ENCODE peak calls at places on chromosomes 2 and 18, in six cellular contexts. E is HepG2, J is HCT116, F is lower lobe of right lung, K is heart right ventricle, Q is suprapubic skin. Z is an unnamed sample.

GRCh38 chr2:155708052-155708451 is 624.5 kb downstream of the NR4A2 start:
- DNase-seq in E (no peak), J (peak; percentile 3), F (no peak), K (no peak), Q (no peak), Z (no peak)

GRCh38 chr2:59182249-59182648 is 941.1 kb upstream of the FANCL start:
- DNase-seq in E (peak; percentile 22), J (no peak), F (no peak), K (no peak), Q (no peak), Z (no peak)

GRCh38 chr2:105570757-105571156 is 171.9 kb upstream of the FHL2 start:
- DNase-seq in E (no peak), J (no peak), F (no peak), K (no peak), Q (peak; percentile 8), Z (no peak)

GRCh38 chr18:37889963-37890362 is 324.4 kb upstream of the CELF4 start:
- DNase-seq in E (no peak), J (no peak), F (no peak), K (no peak), Q (no peak), Z (no peak)

GRCh38 chr2:46146866-46147502 is 150.2 kb upstream of the EPAS1 start:
- DNase-seq in E (no peak), J (no peak), F (no peak), K (no peak), Q (peak; percentile 11), Z (no peak)

GRCh38 chr2:189521686-189522434 is 58.7 kb downstream of the SLC40A1 start:
- DNase-seq in E (peak; percentile 75), J (no peak), F (no peak), K (no peak), Q (no peak), Z (no peak)

GRCh38 chr18:77702686-77703085 is 453.0 kb downstream of the GALR1 start:
- DNase-seq in E (peak; percentile 10), J (no peak), F (no peak), K (no peak), Q (no peak), Z (no peak)

GRCh38 chr2:224312741-224313140 is 89.2 kb downstream of the FAM124B start:
- DNase-seq in E (no peak), J (no peak), F (no peak), K (no peak), Q (no peak), Z (no peak)

GRCh38 chr2:120803764-120804335 is 68.2 kb downstream of the GLI2 start:
- DNase-seq in E (no peak), J (no peak), F (no peak), K (no peak), Q (no peak), Z (no peak)

GRCh38 chr2:75679556-75679955 is 31.2 kb downstream of the GCFC2 start:
- DNase-seq in E (no peak), J (no peak), F (no peak), K (no peak), Q (no peak), Z (no peak)

GRCh38 chr18:47964086-47964485 is 33.6 kb upstream of the SMAD2 start:
- DNase-seq in E (no peak), J (no peak), F (no peak), K (no peak), Q (no peak), Z (no peak)

GRCh38 chr2:134917958-134918517 is 584 bp upstream of the CCNT2 start:
- DNase-seq in E (no peak), J (no peak), F (no peak), K (no peak), Q (no peak), Z (no peak)

GRCh38 chr2:30149513-30149912 is 2.7 kb downstream of the YPEL5 start:
- DNase-seq in E (peak; percentile 59), J (no peak), F (no peak), K (no peak), Q (no peak), Z (no peak)

GRCh38 chr2:59888015-59888414 is 665.4 kb downstream of the BCL11A start:
- DNase-seq in E (no peak), J (no peak), F (no peak), K (no peak), Q (no peak), Z (no peak)

GRCh38 chr18:42187611-42188378 is 232.8 kb downstream of the PIK3C3 start:
- DNase-seq in E (no peak), J (no peak), F (no peak), K (no peak), Q (no peak), Z (no peak)

DNA sequence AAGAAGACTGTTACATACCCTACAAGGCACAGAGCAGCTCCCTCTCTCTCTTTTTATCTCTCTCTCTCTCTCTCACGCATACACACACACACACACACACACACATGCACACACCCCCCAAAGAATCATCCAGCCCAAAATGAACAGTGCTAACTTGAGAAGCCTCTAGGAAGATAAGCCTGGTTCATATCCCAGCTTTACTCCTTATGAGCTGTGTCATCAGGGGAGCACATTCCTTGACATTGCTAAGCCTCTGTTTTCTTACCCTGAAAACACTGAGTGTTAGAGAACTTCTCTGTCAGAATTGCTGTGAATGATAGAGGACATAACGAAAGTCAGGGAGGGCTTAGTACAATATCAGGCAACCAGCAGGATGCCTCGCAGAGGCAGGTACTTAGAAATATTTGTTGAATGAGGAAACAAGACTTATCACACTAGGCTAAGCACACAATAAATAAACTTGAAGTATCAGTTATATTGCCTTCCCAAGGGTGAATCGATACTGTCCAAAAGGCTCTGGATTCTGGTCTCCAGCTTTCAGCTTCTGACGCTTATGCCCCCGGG is 725.6 kb upstream of the ID2 start:
- DNase-seq in E (no peak), J (no peak), F (no peak), K (no peak), Q (no peak), Z (no peak)
- H3K9me3 ChIP-seq in E (no peaks in the 10 kb centered on the region), J (no peaks in the 10 kb centered on the region), F (no peaks in the 10 kb centered on the region), K (no peaks in the 10 kb centered on the region), Q (no peaks in the 10 kb centered on the region), Z (no peaks in the 10 kb centered on the region)

DNA sequence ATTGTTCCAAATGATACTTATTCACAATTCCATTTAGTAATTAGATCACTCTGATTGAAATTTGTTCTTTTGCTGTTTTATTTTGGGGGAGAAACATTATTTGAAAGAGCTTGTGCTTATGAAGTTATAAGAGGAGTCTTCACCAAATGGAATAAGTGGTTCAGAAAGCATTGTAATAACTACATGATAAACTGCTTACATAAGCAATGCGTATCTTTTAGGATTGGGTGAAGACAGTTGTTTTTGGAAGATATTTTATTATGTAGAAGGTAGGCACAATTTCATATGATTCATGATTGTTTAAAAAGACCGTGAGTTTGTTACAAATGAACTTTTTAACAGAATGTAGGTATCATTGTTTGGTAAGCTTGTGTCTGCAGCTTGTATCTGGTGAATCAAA is 14.5 kb downstream of the ZNF638 start:
- DNase-seq in E (no peak), J (no peak), F (no peak), K (no peak), Q (no peak), Z (no peak)
- H3K36me3 ChIP-seq in E (peaks cover 13% of the 10 kb centered on the region), J (peaks cover 15% of the 10 kb centered on the region), F (peaks cover 28% of the 10 kb centered on the region), K (peaks cover 27% of the 10 kb centered on the region), Q (peaks cover 22% of the 10 kb centered on the region), Z (peaks cover 19% of the 10 kb centered on the region)

GRCh38 chr18:32891797-32892196 is 119.0 kb upstream of the KLHL14 start:
- DNase-seq in E (peak; percentile 11), J (no peak), F (no peak), K (no peak), Q (no peak), Z (no peak)
- TF ChIP-seq CTCF in E (peak; percentile 52), J (no peak), F (no peak), K (no peak), Q (no peak), Z (no peak)

DNA sequence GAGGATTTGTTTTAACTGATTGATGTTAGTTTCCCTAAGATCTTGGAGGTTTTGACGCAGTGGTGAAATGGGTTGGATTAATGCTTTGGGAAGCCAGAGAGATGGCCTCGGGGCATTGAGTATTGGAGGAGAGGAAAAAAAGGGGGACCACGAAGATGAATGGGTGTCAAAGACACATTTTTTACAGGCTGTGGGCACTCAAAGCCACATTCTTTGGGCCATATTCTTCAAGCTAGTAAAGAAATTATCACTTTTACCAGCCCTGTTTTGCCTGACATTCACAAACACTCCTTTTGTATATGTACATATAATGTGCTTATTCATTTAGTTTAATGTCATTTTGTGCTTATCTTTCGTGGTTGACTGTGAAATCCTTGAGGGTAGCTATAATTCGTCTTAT is 146.2 kb downstream of the ARL6IP6 start:
- DNase-seq in E (no peak), J (no peak), F (no peak), K (no peak), Q (no peak), Z (no peak)
- H3K9me3 ChIP-seq in E (peaks cover 37% of the 10 kb centered on the region), J (no peaks in the 10 kb centered on the region), F (no peaks in the 10 kb centered on the region), K (no peaks in the 10 kb centered on the region), Q (no peaks in the 10 kb centered on the region), Z (no peaks in the 10 kb centered on the region)

DNA sequence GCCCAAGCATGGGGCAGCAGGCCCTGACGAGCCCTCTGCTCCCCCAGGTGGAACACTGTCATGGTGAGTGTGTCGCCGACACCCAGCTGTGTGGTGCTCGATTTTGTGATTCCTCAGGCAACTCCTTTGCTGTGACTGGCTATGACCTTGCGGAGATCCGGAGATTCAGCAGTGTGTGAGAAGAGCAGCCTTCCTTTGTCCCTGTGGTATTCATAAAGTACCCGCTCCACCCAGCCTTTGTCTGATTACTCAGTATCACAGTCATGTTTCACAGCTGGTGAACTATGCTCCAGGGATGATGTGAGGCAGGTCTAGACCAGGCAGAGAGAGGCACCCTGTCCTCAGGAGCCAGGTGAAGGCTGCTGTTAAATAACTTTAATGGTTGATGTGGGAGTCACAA is 4.0 kb downstream of the WDR54 start:
- DNase-seq in E (peak; percentile 68), J (no peak), F (no peak), K (no peak), Q (no peak), Z (no peak)
- H3K36me3 ChIP-seq in E (peaks cover 28% of the 10 kb centered on the region), J (peaks cover 28% of the 10 kb centered on the region), F (peaks cover 50% of the 10 kb centered on the region), K (peaks cover 47% of the 10 kb centered on the region), Q (peaks cover 50% of the 10 kb centered on the region), Z (peaks cover 56% of the 10 kb centered on the region)

DNA sequence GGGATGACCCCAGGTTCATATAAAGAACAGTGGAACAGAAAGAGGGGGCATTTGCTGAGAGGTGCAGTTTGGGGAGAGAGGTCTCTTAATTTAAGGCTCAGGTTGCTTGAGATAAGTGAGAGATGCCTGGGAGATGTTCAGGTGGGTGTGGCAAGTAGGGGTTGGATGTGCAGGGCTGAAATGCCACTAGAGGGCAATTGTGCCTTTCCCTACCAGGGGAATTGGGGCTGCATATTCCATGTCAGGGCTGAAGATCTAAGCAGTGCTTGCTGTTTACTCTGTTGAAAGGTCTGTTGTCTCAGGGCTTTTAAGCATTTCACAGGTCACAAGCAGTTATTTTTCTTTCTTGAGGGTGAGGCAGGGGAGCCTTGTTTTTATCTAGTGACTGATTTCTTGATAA is 7.8 kb downstream of the CCDC85A start:
- DNase-seq in E (peak; percentile 39), J (peak; percentile 35), F (no peak), K (no peak), Q (no peak), Z (no peak)
- TF ChIP-seq CTCF in E (peak; percentile 78), J (peak; percentile 77), F (peak; percentile 47), K (peak; percentile 61), Q (peak; percentile 41), Z (no peak)

DNA sequence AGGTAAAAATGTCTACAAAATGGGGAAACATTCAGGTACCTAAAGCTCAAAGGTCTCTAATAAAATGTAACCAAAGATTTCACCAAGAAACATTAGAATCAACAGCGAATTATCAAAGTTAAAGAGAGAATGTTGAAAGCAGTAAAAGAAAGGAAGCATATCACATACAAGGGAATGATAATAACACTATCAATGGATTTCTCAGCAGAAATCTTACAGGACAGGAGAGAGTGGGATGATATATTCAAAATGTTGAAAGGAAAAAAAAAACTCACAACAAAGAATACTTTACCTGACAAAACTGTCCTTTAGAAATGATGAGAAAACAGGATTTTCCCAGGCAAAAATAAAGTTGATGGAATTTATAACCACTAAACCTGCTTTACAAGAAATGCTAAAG is 591.2 kb upstream of the POU3F3 start:
- DNase-seq in E (no peak), J (no peak), F (no peak), K (no peak), Q (no peak), Z (no peak)
- H3K9me3 ChIP-seq in E (peaks cover 87% of the 10 kb centered on the region), J (peaks cover 7% of the 10 kb centered on the region), F (peaks cover 30% of the 10 kb centered on the region), K (no peaks in the 10 kb centered on the region), Q (peaks cover 20% of the 10 kb centered on the region), Z (no peaks in the 10 kb centered on the region)